ENCODE peak calls at places on chromosome 15, in ten cellular contexts. C, A, P, V, Q, G, F, D, B and K are unnamed samples.

GRCh38 chr15:52808441-52808840 is 18.3 kb upstream of the ONECUT1 start:
- DNase-seq in B (no peak), Q (no peak), V (no peak), C (no peak), A (no peak), G (no peak), P (no peak), F (no peak), D (no peak), K (no peak)

GRCh38 chr15:67957435-67958139 is 96.5 kb upstream of the PIAS1 start:
- DNase-seq in F (no peak), C (no peak), Q (no peak), D (no peak), V (no peak), G (no peak), A (no peak), P (no peak), B (no peak), K (no peak)

GRCh38 chr15:71802770-71803169 is 7.6 kb upstream of the NR2E3 start:
- DNase-seq in B (no peak), F (no peak), V (no peak), G (peak), C (no peak), A (no peak), Q (no peak), P (no peak), D (no peak), K (no peak)

GRCh38 chr15:64156652-64157331 is 5.3 kb downstream of the SNX22 start:
- DNase-seq in P (no peak), C (no peak), Q (no peak), F (no peak), A (no peak), G (no peak), B (no peak), V (no peak), D (no peak), K (no peak)

GRCh38 chr15:98121514-98121913 is 161.0 kb downstream of the ARRDC4 start:
- DNase-seq in D (no peak), Q (no peak), F (no peak), P (no peak), V (peak), B (no peak), A (no peak), G (no peak), C (no peak), K (no peak)

GRCh38 chr15:71844916-71845315 is 34.6 kb downstream of the NR2E3 start:
- DNase-seq in F (no peak), Q (no peak), G (no peak), C (no peak), V (no peak), A (no peak), B (no peak), D (no peak), P (no peak), K (no peak)

GRCh38 chr15:23516866-23517265 is 48.6 kb upstream of the MKRN3 start:
- DNase-seq in P (no peak), C (no peak), B (no peak), F (no peak), G (no peak), A (no peak), V (no peak), D (no peak), Q (no peak), K (no peak)

GRCh38 chr15:73454096-73454495 is 11.1 kb downstream of the REC114 start:
- DNase-seq in D (no peak), A (no peak), Q (no peak), G (no peak), B (no peak), C (no peak), F (no peak), V (no peak), P (no peak), K (no peak)

GRCh38 chr15:79853492-79854328 is 43.1 kb downstream of the MTHFS start:
- DNase-seq in V (peak), G (peak), D (peak), Q (peak), A (peak), F (peak), P (peak), C (peak), B (peak), K (peak)

GRCh38 chr15:90482124-90483011 is 47.4 kb upstream of the CRTC3 start:
- DNase-seq in B (no peak), D (peak), C (no peak), G (peak), F (no peak), A (peak), P (peak), Q (no peak), V (peak), K (no peak)

GRCh38 chr15:34047893-34048775 is 9.1 kb upstream of the AVEN start:
- DNase-seq in D (no peak), F (no peak), A (no peak), P (no peak), Q (no peak), V (no peak), C (no peak), G (no peak), B (no peak), K (no peak)

GRCh38 chr15:90160781-90161727 is 40.1 kb upstream of the SEMA4B start:
- DNase-seq in B (no peak), G (no peak), P (no peak), F (peak), D (no peak), A (peak), C (no peak), Q (no peak), V (peak), K (no peak)

GRCh38 chr15:100113351-100114075 is 228.3 kb downstream of the ADAMTS17 start:
- DNase-seq in B (no peak), A (no peak), D (no peak), V (peak), C (no peak), Q (no peak), P (no peak), G (no peak), F (no peak), K (no peak)

GRCh38 chr15:56076651-56077050 is 83.2 kb upstream of the NEDD4 start:
- DNase-seq in B (no peak), D (no peak), F (no peak), P (peak), A (peak), Q (no peak), V (no peak), G (no peak), C (no peak), K (no peak)